ENCODE peak calls at places on chromosomes 2 and 18, in six cellular contexts. W is stomach; N is aorta; J is suprapubic skin; T is CD8-positive, alpha-beta memory T cell; F is tibial nerve. P is an unnamed sample.
A peak's percentile ranks its signal among the peaks of the same experiment; 100 is the strongest.

GRCh38 chr2:98247383-98247782 is 98.9 kb upstream of the CNGA3 start:
- DNase-seq in N (no peak), F (no peak), J (no peak), W (no peak), T (no peak), P (no peak)

GRCh38 chr18:46474487-46475366 is 182.3 kb downstream of the LOXHD1 start:
- DNase-seq in N (no peak), F (no peak), T (no peak), W (no peak), J (no peak), P (no peak)

GRCh38 chr2:197827618-197828017 is 23.2 kb downstream of the PLCL1 start:
- DNase-seq in N (no peak), W (no peak), T (no peak), J (no peak), F (no peak), P (no peak)

GRCh38 chr2:204529795-204530463 is 15.3 kb upstream of the PARD3B start:
- DNase-seq in J (no peak), N (no peak), T (no peak), W (no peak), F (no peak), P (no peak)

GRCh38 chr2:217801711-217802110 is 201.1 kb downstream of the TNS1 start:
- DNase-seq in W (no peak), T (no peak), N (no peak), F (peak; percentile 11), J (peak; percentile 70), P (no peak)

GRCh38 chr2:42810971-42811865 is 18.8 kb upstream of the HAAO start:
- DNase-seq in T (no peak), N (peak; percentile 84), J (peak; percentile 81), F (peak; percentile 41), W (no peak), P (no peak)

GRCh38 chr18:69400976-69401474 is 337 bp downstream of the DOK6 start:
- DNase-seq in J (no peak), F (no peak), N (peak; percentile 79), W (no peak), T (no peak), P (no peak)

GRCh38 chr2:218252509-218253247 is 8.1 kb upstream of the GPBAR1 start:
- DNase-seq in W (peak; percentile 23), N (peak; percentile 24), J (peak; percentile 60), T (no peak), F (no peak), P (no peak)

GRCh38 chr18:32777049-32777448 is 4.2 kb upstream of the KLHL14 start:
- DNase-seq in F (no peak), N (no peak), T (no peak), J (no peak), W (no peak), P (no peak)

GRCh38 chr2:108825254-108825653 is 38.7 kb downstream of the CCDC138 start:
- DNase-seq in F (no peak), N (no peak), T (no peak), J (no peak), W (no peak), P (no peak)

GRCh38 chr2:9063023-9063606 is 59.6 kb upstream of the MBOAT2 start:
- DNase-seq in J (no peak), F (no peak), N (no peak), T (no peak), W (no peak), P (no peak)

GRCh38 chr2:172116107-172116506 is 13.4 kb upstream of the DLX2 start:
- DNase-seq in T (no peak), W (no peak), J (no peak), F (no peak), N (no peak), P (no peak)

GRCh38 chr2:119389615-119390306 is 23.0 kb downstream of the DBI start:
- DNase-seq in N (no peak), W (peak; percentile 75), J (no peak), T (no peak), F (peak; percentile 43), P (no peak)

GRCh38 chr18:11327656-11328055 is 178.3 kb upstream of the PIEZO2 start:
- DNase-seq in F (no peak), J (no peak), N (no peak), T (no peak), W (no peak), P (no peak)

GRCh38 chr2:94997981-94998920 is 27.3 kb upstream of the MAL start:
- DNase-seq in W (no peak), N (peak; percentile 52), T (no peak), F (no peak), J (peak; percentile 64), P (no peak)

GRCh38 chr2:118387509-118387908 is 299.2 kb downstream of the INSIG2 start:
- DNase-seq in W (no peak), F (no peak), N (no peak), T (no peak), J (no peak), P (no peak)

GRCh38 chr18:58649966-58650816 is 21.1 kb upstream of the MALT1 start:
- DNase-seq in J (no peak), F (no peak), T (no peak), W (no peak), N (no peak), P (no peak)

GRCh38 chr2:144683955-144684354 is 164.0 kb upstream of the ZEB2 start:
- DNase-seq in N (no peak), F (no peak), W (no peak), J (no peak), T (no peak), P (no peak)

GRCh38 chr2:118709786-118710185 is 137.7 kb downstream of the EN1 start:
- DNase-seq in N (no peak), T (no peak), F (no peak), W (no peak), J (no peak), P (no peak)

GRCh38 chr2:222232846-222233245 is 66.0 kb downstream of the PAX3 start:
- DNase-seq in T (no peak), J (no peak), W (no peak), N (no peak), F (no peak), P (no peak)

GRCh38 chr2:238105506-238106338 is 5.6 kb downstream of the ESPNL start:
- DNase-seq in W (no peak), J (peak; percentile 70), N (peak; percentile 66), F (peak; percentile 3), T (no peak), P (no peak)

GRCh38 chr18:79962835-79963657 is 1.4 kb upstream of the HSBP1L1 start:
- DNase-seq in F (no peak), N (no peak), W (no peak), J (no peak), T (peak; percentile 69), P (no peak)

DNA sequence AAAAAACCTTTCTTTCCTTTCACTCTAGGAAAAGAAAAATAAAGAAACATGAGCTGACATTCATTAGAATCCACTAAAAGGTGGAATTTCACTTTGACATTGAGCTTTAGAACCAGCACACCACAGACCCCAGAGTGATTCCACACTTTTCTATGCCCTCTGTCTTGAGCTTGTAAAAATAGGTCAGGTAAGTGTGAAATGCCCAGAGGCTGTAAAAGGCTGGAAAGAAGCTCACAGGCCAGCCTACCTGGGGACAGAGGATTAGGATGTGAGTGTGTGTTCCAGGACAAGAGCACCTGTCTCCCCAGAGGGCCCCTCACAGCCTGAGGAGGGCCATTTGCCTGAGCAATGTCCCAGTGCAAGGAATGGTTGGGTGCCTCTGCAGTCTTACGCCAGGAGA is 56.3 kb upstream of the MYO3B start:
- DNase-seq in T (no peak), W (no peak), J (no peak), F (no peak), N (no peak), P (no peak)
- H3K9me3 ChIP-seq in T (no peaks in the 10 kb centered on the region), W (no peaks in the 10 kb centered on the region), J (no peaks in the 10 kb centered on the region), F (no peaks in the 10 kb centered on the region), N (peaks cover 2% of the 10 kb centered on the region), P (no peaks in the 10 kb centered on the region)

DNA sequence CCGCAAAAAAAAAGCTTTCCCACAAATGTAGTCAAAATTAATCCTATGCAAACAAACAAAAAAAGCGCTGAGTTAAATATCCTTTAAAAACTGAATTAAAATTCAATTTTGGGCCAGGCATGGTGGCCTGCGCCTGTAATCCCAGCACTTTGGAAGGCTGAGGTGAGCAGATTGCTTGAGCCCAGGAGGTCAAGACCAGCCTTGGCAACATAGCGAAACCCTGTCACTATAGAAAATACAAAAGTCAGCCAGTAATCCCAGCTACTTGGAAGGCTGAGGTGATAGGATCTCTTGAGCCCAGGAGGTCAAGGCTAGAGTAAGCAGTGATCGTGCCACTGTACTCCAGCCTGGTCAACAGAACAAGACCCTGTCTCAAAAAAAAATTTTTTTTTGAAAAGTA is 8.8 kb upstream of the MARCHF7 start:
- DNase-seq in J (no peak), N (no peak), T (no peak), F (no peak), W (no peak), P (no peak)
- H3K4me3 ChIP-seq in J (no peak overlapping the region), N (no peak overlapping the region), T (no peak overlapping the region), F (no peak overlapping the region), W (no peak overlapping the region), P (no peak overlapping the region)

GRCh38 chr2:85751300-85751575 is 2.6 kb upstream of the ATOH8 start:
- DNase-seq in F (no peak), W (no peak), N (no peak), T (no peak), J (no peak), P (no peak)

GRCh38 chr2:85753525-85754312 is at the start of gene ATOH8:
- DNase-seq in N (peak; percentile 93), J (peak; percentile 93), T (no peak), F (peak; percentile 62), W (peak; percentile 82), P (no peak)

GRCh38 chr2:85751627-85752026 is 2.2 kb upstream of the ATOH8 start:
- DNase-seq in J (no peak), T (no peak), W (no peak), N (no peak), F (no peak), P (no peak)

GRCh38 chr2:85754313-85755095 is 713 bp downstream of the ATOH8 start:
- DNase-seq in W (peak; percentile 46), T (peak; percentile 10), N (peak; percentile 83), F (no peak), J (no peak), P (no peak)

DNA sequence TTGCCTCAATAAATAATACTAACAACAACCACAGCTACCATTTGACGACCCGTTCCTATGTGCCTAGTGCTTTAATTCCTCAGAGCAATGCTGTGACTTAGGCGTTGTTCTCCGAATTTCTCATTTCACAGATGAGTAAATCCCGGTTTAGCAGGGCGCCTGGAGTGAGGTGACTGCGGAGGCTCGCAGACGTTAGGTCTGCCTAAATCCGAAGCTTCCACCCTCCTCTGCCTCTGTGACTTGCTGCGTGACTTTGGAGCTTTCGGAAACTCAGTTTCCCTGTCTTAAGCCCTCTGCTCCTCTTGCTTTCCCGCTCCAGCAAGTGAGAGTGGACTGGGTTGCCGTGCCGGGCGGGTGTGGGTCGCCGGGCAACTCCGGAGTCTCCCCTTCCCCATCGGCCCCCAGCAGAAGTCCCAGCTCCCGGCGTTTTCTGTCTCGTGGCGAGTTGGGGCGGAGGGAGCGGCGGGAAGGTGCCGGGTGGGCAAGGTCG is 711 bp upstream of the ATOH8 start:
- DNase-seq in J (no peak), F (no peak), T (no peak), N (no peak), W (no peak), P (no peak)
- H3K27ac ChIP-seq in J (peak overlapping the region; percentile 90), F (peak overlapping the region; percentile 93), T (no peak overlapping the region), N (peak overlapping the region; percentile 88), W (peak overlapping the region; percentile 75), P (peak overlapping the region; percentile 86)

GRCh38 chr2:20722592-20722991 is 55.6 kb downstream of the GDF7 start:
- DNase-seq in F (no peak), J (no peak), N (no peak), T (no peak), W (no peak), P (no peak)

GRCh38 chr2:20723543-20723942 is 56.6 kb downstream of the GDF7 start:
- DNase-seq in N (no peak), W (no peak), F (no peak), T (no peak), J (no peak), P (no peak)

GRCh38 chr2:20717641-20718040 is 50.7 kb downstream of the GDF7 start:
- DNase-seq in J (no peak), W (no peak), F (no peak), T (no peak), N (no peak), P (no peak)
- H3K9me3 ChIP-seq in J (no peaks in the 10 kb centered on the region), W (no peaks in the 10 kb centered on the region), F (no peaks in the 10 kb centered on the region), T (no peaks in the 10 kb centered on the region), N (peaks cover 2% of the 10 kb centered on the region), P (no peaks in the 10 kb centered on the region)

P was measured in vagina.